ENCODE peak calls at places on chromosomes 6 and 20, in four cellular contexts. Z, B, T and E are unnamed samples.
A peak's percentile ranks its signal among the peaks of the same experiment; 100 is the strongest.

GRCh38 chr6:6803180-6803978 is 214.9 kb downstream of the LY86 start:
- DNase-seq in B (no peak), T (no peak), Z (no peak), E (no peak)

GRCh38 chr6:139230421-139230840 is 61.4 kb downstream of the TXLNB start:
- DNase-seq in T (peak; percentile 52), B (peak; percentile 46), Z (no peak), E (no peak)

GRCh38 chr6:30836431-30836866 is 47.9 kb upstream of the DDR1 start:
- DNase-seq in T (peak; percentile 62), Z (no peak), B (peak; percentile 54), E (no peak)

GRCh38 chr6:40349092-40349491 is 238.1 kb downstream of the LRFN2 start:
- DNase-seq in Z (no peak), T (no peak), B (no peak), E (no peak)

GRCh38 chr20:53157443-53158408 is 185.6 kb downstream of the TSHZ2 start:
- DNase-seq in T (peak; percentile 44), B (peak; percentile 53), Z (no peak), E (peak; percentile 10)

GRCh38 chr20:11389188-11389587 is 528.5 kb upstream of the BTBD3 start:
- DNase-seq in T (no peak), Z (no peak), B (peak; percentile 28), E (no peak)

GRCh38 chr6:63567966-63568365 is 4.3 kb upstream of the LOC128125822 start:
- DNase-seq in Z (no peak), B (no peak), T (no peak), E (no peak)

GRCh38 chr6:26025047-26025893 is 62.0 kb upstream of the HFE start:
- DNase-seq in Z (no peak), T (peak; percentile 79), B (peak; percentile 91), E (no peak)

GRCh38 chr6:156747715-156748114 is 29.5 kb upstream of the ARID1B start:
- DNase-seq in Z (no peak), B (no peak), T (no peak), E (no peak)

GRCh38 chr20:64080013-64080812 is at the start of gene OPRL1:
- DNase-seq in T (no peak), B (no peak), Z (peak; percentile 50), E (peak; percentile 49)

GRCh38 chr20:41140226-41141133 is 3.1 kb downstream of the PLCG1 start:
- DNase-seq in Z (no peak), T (no peak), B (no peak), E (no peak)

GRCh38 chr20:50318709-50319108 is 128.1 kb downstream of the CEBPB start:
- DNase-seq in T (no peak), Z (no peak), B (no peak), E (no peak)

GRCh38 chr6:139402935-139403386 is 28.5 kb upstream of the CITED2 start:
- DNase-seq in Z (no peak), T (peak; percentile 84), B (peak; percentile 93), E (no peak)

GRCh38 chr6:1079525-1079924 is 232.4 kb upstream of the FOXQ1 start:
- DNase-seq in T (no peak), B (no peak), Z (no peak), E (no peak)

GRCh38 chr6:168355716-168356522 is 36.3 kb upstream of the DACT2 start:
- DNase-seq in B (no peak), Z (no peak), T (peak; percentile 14), E (no peak)

GRCh38 chr20:61737346-61737745 is 328.3 kb downstream of the TAF4 start:
- DNase-seq in Z (no peak), B (no peak), T (no peak), E (no peak)

GRCh38 chr20:24777746-24778145 is 171.3 kb upstream of the CST7 start:
- DNase-seq in T (no peak), Z (no peak), B (no peak), E (no peak)

GRCh38 chr6:41451515-41452163 is 94.5 kb upstream of the FOXP4 start:
- DNase-seq in B (peak; percentile 59), T (peak; percentile 23), Z (no peak), E (no peak)

GRCh38 chr6:33742092-33742491 is 4.6 kb downstream of the IP6K3 start:
- DNase-seq in Z (no peak), T (no peak), B (no peak), E (no peak)

GRCh38 chr20:9458075-9458818 is 56.1 kb upstream of the LAMP5 start:
- DNase-seq in T (peak; percentile 40), Z (no peak), B (peak; percentile 20), E (no peak)

GRCh38 chr20:33910529-33911327 is 83.0 kb upstream of the RALY start:
- DNase-seq in Z (no peak), B (no peak), T (no peak), E (no peak)

GRCh38 chr20:19958243-19958642 is 58.9 kb upstream of the NAA20 start:
- DNase-seq in T (no peak), Z (no peak), B (no peak), E (no peak)

GRCh38 chr6:112183271-112183671 is 71.1 kb downstream of the LAMA4 start:
- DNase-seq in Z (no peak), T (peak; percentile 31), B (peak; percentile 70), E (no peak)